ENCODE peak calls at places on chromosomes 5 and 9, in ten cellular contexts. One of them, this sample, is unnamed.

GRCh38 chr9:91820949-91821880 is 128.8 kb downstream of the ROR2 start:
- DNase-seq in Peyer's patch: no peak
- DNase-seq in kidney epithelial cell: no peak
- DNase-seq in upper lobe of right lung: no peak
- DNase-seq in fibroblast of mammary gland: peak
- DNase-seq in astrocyte of the cerebellum: no peak
- DNase-seq in AG04450: no peak
- DNase-seq in cardiac fibroblast: no peak
- DNase-seq in K562: no peak
- DNase-seq in ovary: no peak
- DNase-seq in this sample: no peak

GRCh38 chr9:91953723-91954122 is 3.7 kb upstream of the ROR2 start:
- DNase-seq in ovary: no peak
- DNase-seq in cardiac fibroblast: no peak
- DNase-seq in astrocyte of the cerebellum: no peak
- DNase-seq in Peyer's patch: no peak
- DNase-seq in fibroblast of mammary gland: no peak
- DNase-seq in kidney epithelial cell: no peak
- DNase-seq in K562: no peak
- DNase-seq in AG04450: no peak
- DNase-seq in upper lobe of right lung: no peak
- DNase-seq in this sample: no peak

GRCh38 chr9:130372057-130372456 is 72.7 kb upstream of the ASS1 start:
- DNase-seq in upper lobe of right lung: no peak
- DNase-seq in cardiac fibroblast: no peak
- DNase-seq in astrocyte of the cerebellum: no peak
- DNase-seq in AG04450: no peak
- DNase-seq in Peyer's patch: no peak
- DNase-seq in fibroblast of mammary gland: no peak
- DNase-seq in kidney epithelial cell: no peak
- DNase-seq in K562: no peak
- DNase-seq in ovary: no peak
- DNase-seq in this sample: no peak

GRCh38 chr5:175824621-175825020 is 46.8 kb upstream of the CPLX2 start:
- DNase-seq in K562: no peak
- DNase-seq in Peyer's patch: no peak
- DNase-seq in ovary: no peak
- DNase-seq in astrocyte of the cerebellum: no peak
- DNase-seq in upper lobe of right lung: no peak
- DNase-seq in AG04450: no peak
- DNase-seq in kidney epithelial cell: no peak
- DNase-seq in cardiac fibroblast: no peak
- DNase-seq in fibroblast of mammary gland: no peak
- DNase-seq in this sample: no peak

GRCh38 chr5:56012281-56012963 is 17.7 kb upstream of the IL6ST start:
- DNase-seq in astrocyte of the cerebellum: no peak
- DNase-seq in Peyer's patch: no peak
- DNase-seq in fibroblast of mammary gland: peak
- DNase-seq in upper lobe of right lung: no peak
- DNase-seq in K562: no peak
- DNase-seq in AG04450: no peak
- DNase-seq in kidney epithelial cell: no peak
- DNase-seq in cardiac fibroblast: peak
- DNase-seq in ovary: peak
- DNase-seq in this sample: no peak

GRCh38 chr9:82363236-82363635 is 374.7 kb downstream of the SPATA31D1 start:
- DNase-seq in ovary: no peak
- DNase-seq in fibroblast of mammary gland: no peak
- DNase-seq in K562: no peak
- DNase-seq in Peyer's patch: no peak
- DNase-seq in AG04450: no peak
- DNase-seq in astrocyte of the cerebellum: no peak
- DNase-seq in cardiac fibroblast: no peak
- DNase-seq in upper lobe of right lung: no peak
- DNase-seq in kidney epithelial cell: no peak
- DNase-seq in this sample: no peak

GRCh38 chr5:178442361-178443256 is 147.6 kb downstream of the COL23A1 start:
- DNase-seq in fibroblast of mammary gland: no peak
- DNase-seq in kidney epithelial cell: no peak
- DNase-seq in Peyer's patch: no peak
- DNase-seq in upper lobe of right lung: no peak
- DNase-seq in astrocyte of the cerebellum: no peak
- DNase-seq in cardiac fibroblast: no peak
- DNase-seq in ovary: no peak
- DNase-seq in K562: no peak
- DNase-seq in AG04450: no peak
- DNase-seq in this sample: no peak

GRCh38 chr9:132056717-132057429 is 22.8 kb downstream of the MED27 start:
- DNase-seq in Peyer's patch: no peak
- DNase-seq in K562: no peak
- DNase-seq in upper lobe of right lung: no peak
- DNase-seq in ovary: no peak
- DNase-seq in cardiac fibroblast: no peak
- DNase-seq in astrocyte of the cerebellum: no peak
- DNase-seq in fibroblast of mammary gland: no peak
- DNase-seq in kidney epithelial cell: no peak
- DNase-seq in AG04450: no peak
- DNase-seq in this sample: no peak

GRCh38 chr9:27033815-27034403 is 28.4 kb upstream of the LRRC19 start:
- DNase-seq in fibroblast of mammary gland: peak
- DNase-seq in cardiac fibroblast: peak
- DNase-seq in AG04450: peak
- DNase-seq in kidney epithelial cell: no peak
- DNase-seq in K562: peak
- DNase-seq in Peyer's patch: peak
- DNase-seq in ovary: peak
- DNase-seq in astrocyte of the cerebellum: peak
- DNase-seq in upper lobe of right lung: no peak
- DNase-seq in this sample: no peak

GRCh38 chr5:61277190-61277589 is 54.9 kb upstream of the ZSWIM6 start:
- DNase-seq in AG04450: peak
- DNase-seq in fibroblast of mammary gland: peak
- DNase-seq in kidney epithelial cell: no peak
- DNase-seq in cardiac fibroblast: peak
- DNase-seq in Peyer's patch: no peak
- DNase-seq in astrocyte of the cerebellum: no peak
- DNase-seq in upper lobe of right lung: no peak
- DNase-seq in ovary: no peak
- DNase-seq in K562: no peak
- DNase-seq in this sample: no peak

GRCh38 chr5:4188704-4189103 is 593.1 kb downstream of the IRX1 start:
- DNase-seq in Peyer's patch: no peak
- DNase-seq in cardiac fibroblast: no peak
- DNase-seq in K562: no peak
- DNase-seq in fibroblast of mammary gland: no peak
- DNase-seq in astrocyte of the cerebellum: no peak
- DNase-seq in kidney epithelial cell: no peak
- DNase-seq in ovary: no peak
- DNase-seq in upper lobe of right lung: no peak
- DNase-seq in AG04450: no peak
- DNase-seq in this sample: no peak

GRCh38 chr5:15373151-15373550 is 126.8 kb upstream of the FBXL7 start:
- DNase-seq in ovary: no peak
- DNase-seq in kidney epithelial cell: no peak
- DNase-seq in cardiac fibroblast: peak
- DNase-seq in upper lobe of right lung: no peak
- DNase-seq in AG04450: no peak
- DNase-seq in astrocyte of the cerebellum: no peak
- DNase-seq in fibroblast of mammary gland: no peak
- DNase-seq in K562: no peak
- DNase-seq in Peyer's patch: no peak
- DNase-seq in this sample: no peak

GRCh38 chr5:170534941-170535340 is 31.1 kb downstream of the KCNIP1 start:
- DNase-seq in ovary: no peak
- DNase-seq in K562: no peak
- DNase-seq in Peyer's patch: no peak
- DNase-seq in upper lobe of right lung: no peak
- DNase-seq in fibroblast of mammary gland: no peak
- DNase-seq in cardiac fibroblast: no peak
- DNase-seq in AG04450: no peak
- DNase-seq in kidney epithelial cell: no peak
- DNase-seq in astrocyte of the cerebellum: no peak
- DNase-seq in this sample: no peak

GRCh38 chr9:12718482-12719026 is 25.4 kb downstream of the TYRP1 start:
- DNase-seq in AG04450: no peak
- DNase-seq in cardiac fibroblast: peak
- DNase-seq in astrocyte of the cerebellum: peak
- DNase-seq in fibroblast of mammary gland: no peak
- DNase-seq in upper lobe of right lung: no peak
- DNase-seq in Peyer's patch: no peak
- DNase-seq in K562: no peak
- DNase-seq in ovary: no peak
- DNase-seq in kidney epithelial cell: peak
- DNase-seq in this sample: no peak

GRCh38 chr5:39209924-39210323 is 9.4 kb downstream of the FYB1 start:
- DNase-seq in Peyer's patch: peak
- DNase-seq in astrocyte of the cerebellum: no peak
- DNase-seq in kidney epithelial cell: no peak
- DNase-seq in fibroblast of mammary gland: no peak
- DNase-seq in AG04450: no peak
- DNase-seq in upper lobe of right lung: no peak
- DNase-seq in ovary: no peak
- DNase-seq in cardiac fibroblast: no peak
- DNase-seq in K562: no peak
- DNase-seq in this sample: no peak

GRCh38 chr5:52443187-52443586 is 344.5 kb upstream of the ITGA1 start:
- DNase-seq in upper lobe of right lung: no peak
- DNase-seq in cardiac fibroblast: no peak
- DNase-seq in AG04450: no peak
- DNase-seq in K562: no peak
- DNase-seq in kidney epithelial cell: no peak
- DNase-seq in astrocyte of the cerebellum: no peak
- DNase-seq in fibroblast of mammary gland: no peak
- DNase-seq in ovary: no peak
- DNase-seq in Peyer's patch: no peak
- DNase-seq in this sample: no peak
- TF ChIP-seq CTCF in upper lobe of right lung: no peak
- TF ChIP-seq CTCF in cardiac fibroblast: no peak
- TF ChIP-seq CTCF in AG04450: no peak
- TF ChIP-seq CTCF in K562: no peak
- TF ChIP-seq CTCF in kidney epithelial cell: no peak
- TF ChIP-seq CTCF in astrocyte of the cerebellum: no peak
- TF ChIP-seq CTCF in fibroblast of mammary gland: no peak
- TF ChIP-seq CTCF in ovary: no peak
- TF ChIP-seq CTCF in Peyer's patch: no peak
- TF ChIP-seq CTCF in this sample: no peak

GRCh38 chr5:1793301-1793740 is 6.3 kb downstream of the MRPL36 start:
- DNase-seq in ovary: no peak
- DNase-seq in Peyer's patch: peak
- DNase-seq in astrocyte of the cerebellum: no peak
- DNase-seq in K562: no peak
- DNase-seq in kidney epithelial cell: no peak
- DNase-seq in AG04450: no peak
- DNase-seq in upper lobe of right lung: no peak
- DNase-seq in cardiac fibroblast: peak
- DNase-seq in fibroblast of mammary gland: peak
- DNase-seq in this sample: no peak
- H3K4me3 ChIP-seq in ovary: no peak
- H3K4me3 ChIP-seq in Peyer's patch: peak
- H3K4me3 ChIP-seq in astrocyte of the cerebellum: no peak
- H3K4me3 ChIP-seq in K562: no peak
- H3K4me3 ChIP-seq in kidney epithelial cell: no peak
- H3K4me3 ChIP-seq in AG04450: no peak
- H3K4me3 ChIP-seq in upper lobe of right lung: no peak
- H3K4me3 ChIP-seq in cardiac fibroblast: no peak
- H3K4me3 ChIP-seq in fibroblast of mammary gland: no peak
- H3K4me3 ChIP-seq in this sample: no peak

GRCh38 chr5:137825165-137825564 is 42.5 kb upstream of the MYOT start:
- DNase-seq in cardiac fibroblast: peak
- DNase-seq in astrocyte of the cerebellum: no peak
- DNase-seq in kidney epithelial cell: no peak
- DNase-seq in upper lobe of right lung: no peak
- DNase-seq in fibroblast of mammary gland: no peak
- DNase-seq in K562: no peak
- DNase-seq in AG04450: no peak
- DNase-seq in Peyer's patch: no peak
- DNase-seq in ovary: no peak
- DNase-seq in this sample: no peak

GRCh38 chr5:137819768-137820167 is 47.9 kb upstream of the MYOT start:
- DNase-seq in astrocyte of the cerebellum: no peak
- DNase-seq in cardiac fibroblast: no peak
- DNase-seq in upper lobe of right lung: no peak
- DNase-seq in fibroblast of mammary gland: no peak
- DNase-seq in K562: no peak
- DNase-seq in Peyer's patch: no peak
- DNase-seq in AG04450: no peak
- DNase-seq in ovary: no peak
- DNase-seq in kidney epithelial cell: no peak
- DNase-seq in this sample: no peak

GRCh38 chr5:137826067-137826466 is 41.6 kb upstream of the MYOT start:
- DNase-seq in cardiac fibroblast: no peak
- DNase-seq in K562: no peak
- DNase-seq in fibroblast of mammary gland: no peak
- DNase-seq in ovary: no peak
- DNase-seq in AG04450: no peak
- DNase-seq in Peyer's patch: no peak
- DNase-seq in upper lobe of right lung: no peak
- DNase-seq in astrocyte of the cerebellum: no peak
- DNase-seq in kidney epithelial cell: no peak
- DNase-seq in this sample: no peak

GRCh38 chr5:137822983-137823382 is 44.7 kb upstream of the MYOT start:
- DNase-seq in upper lobe of right lung: no peak
- DNase-seq in ovary: no peak
- DNase-seq in kidney epithelial cell: no peak
- DNase-seq in K562: no peak
- DNase-seq in cardiac fibroblast: no peak
- DNase-seq in fibroblast of mammary gland: no peak
- DNase-seq in astrocyte of the cerebellum: no peak
- DNase-seq in AG04450: no peak
- DNase-seq in Peyer's patch: no peak
- DNase-seq in this sample: no peak

GRCh38 chr5:137822158-137822764 is 45.4 kb upstream of the MYOT start:
- DNase-seq in ovary: no peak
- DNase-seq in cardiac fibroblast: peak
- DNase-seq in kidney epithelial cell: peak
- DNase-seq in astrocyte of the cerebellum: peak
- DNase-seq in Peyer's patch: peak
- DNase-seq in AG04450: peak
- DNase-seq in K562: peak
- DNase-seq in upper lobe of right lung: no peak
- DNase-seq in fibroblast of mammary gland: peak
- DNase-seq in this sample: no peak
- TF ChIP-seq CTCF in ovary: no peak
- TF ChIP-seq CTCF in cardiac fibroblast: peak
- TF ChIP-seq CTCF in kidney epithelial cell: peak
- TF ChIP-seq CTCF in astrocyte of the cerebellum: peak
- TF ChIP-seq CTCF in Peyer's patch: peak
- TF ChIP-seq CTCF in AG04450: peak
- TF ChIP-seq CTCF in K562: peak
- TF ChIP-seq CTCF in upper lobe of right lung: peak
- TF ChIP-seq CTCF in fibroblast of mammary gland: peak
- TF ChIP-seq CTCF in this sample: peak

DNA sequence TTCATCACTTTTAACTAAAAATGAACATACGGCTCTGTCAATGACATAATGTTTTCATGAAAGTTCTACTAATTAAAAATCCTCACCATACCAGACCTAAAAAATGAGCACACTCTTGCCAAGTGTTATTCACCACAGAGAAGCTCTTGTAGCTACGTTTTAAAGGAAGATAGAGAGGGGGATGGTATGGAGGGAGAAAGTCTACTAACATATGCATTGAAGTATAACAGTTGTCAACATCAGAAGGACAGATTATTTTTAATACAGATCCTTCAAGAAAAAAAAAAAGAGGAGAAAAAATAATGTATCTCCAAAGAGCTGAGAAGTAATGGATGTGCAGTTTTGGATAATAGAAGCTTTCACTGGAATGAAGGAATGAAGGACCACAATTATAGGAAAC is 1.5 kb downstream of the CDH10 start:
- DNase-seq in astrocyte of the cerebellum: no peak
- DNase-seq in Peyer's patch: no peak
- DNase-seq in fibroblast of mammary gland: no peak
- DNase-seq in kidney epithelial cell: no peak
- DNase-seq in K562: no peak
- DNase-seq in upper lobe of right lung: no peak
- DNase-seq in ovary: no peak
- DNase-seq in cardiac fibroblast: no peak
- DNase-seq in AG04450: no peak
- DNase-seq in this sample: no peak
- H3K4me3 ChIP-seq in astrocyte of the cerebellum: no peak
- H3K4me3 ChIP-seq in Peyer's patch: no peak
- H3K4me3 ChIP-seq in fibroblast of mammary gland: no peak
- H3K4me3 ChIP-seq in kidney epithelial cell: no peak
- H3K4me3 ChIP-seq in K562: no peak
- H3K4me3 ChIP-seq in upper lobe of right lung: no peak
- H3K4me3 ChIP-seq in ovary: no peak
- H3K4me3 ChIP-seq in cardiac fibroblast: no peak
- H3K4me3 ChIP-seq in AG04450: no peak
- H3K4me3 ChIP-seq in this sample: no peak